ENCODE peak calls at places on chromosome 16, in five cellular contexts. C is renal cortical epithelial cell, B is right atrium auricular region, S is mucosa of descending colon, U is iPS DF 6.9. K is an unnamed sample.

GRCh38 chr16:68284847-68285246 is 20.5 kb downstream of the SLC7A6 start:
- DNase-seq in C (no peak), B (no peak), S (no peak), U (no peak), K (peak; percentile 77)

GRCh38 chr16:3065069-3065741 is at the start of gene IL32:
- DNase-seq in C (peak; percentile 87), B (peak; percentile 92), S (peak; percentile 80), U (no peak), K (no peak)

GRCh38 chr16:68416057-68417046 is 32.0 kb downstream of the SMPD3 start:
- DNase-seq in C (peak; percentile 30), B (no peak), S (peak; percentile 71), U (no peak), K (no peak)

GRCh38 chr16:2716101-2716885 is 3.7 kb downstream of the PRSS27 start:
- DNase-seq in C (no peak), B (no peak), S (no peak), U (no peak), K (no peak)

GRCh38 chr16:57985204-57986121 is 14.5 kb upstream of the CNGB1 start:
- DNase-seq in C (no peak), B (no peak), S (peak; percentile 41), U (no peak), K (no peak)

GRCh38 chr16:6122401-6122800 is 1024.8 kb upstream of the EEF2KMT start:
- DNase-seq in C (peak; percentile 59), B (no peak), S (no peak), U (no peak), K (no peak)

GRCh38 chr16:71846443-71846842 is 667 bp downstream of the ATXN1L start:
- DNase-seq in C (peak; percentile 22), B (no peak), S (no peak), U (no peak), K (no peak)

GRCh38 chr16:3612510-3613466 is 1.4 kb upstream of the SLX4 start:
- DNase-seq in C (no peak), B (no peak), S (no peak), U (no peak), K (no peak)

GRCh38 chr16:9630119-9630518 is 538.7 kb downstream of the HAPSTR1 start:
- DNase-seq in C (no peak), B (no peak), S (no peak), U (no peak), K (no peak)

GRCh38 chr16:64051826-64052225 is 1070.0 kb downstream of the CDH11 start:
- DNase-seq in C (peak; percentile 14), B (no peak), S (no peak), U (no peak), K (peak; percentile 5)

GRCh38 chr16:71894229-71894920 is 956 bp upstream of the IST1 start:
- DNase-seq in C (peak; percentile 40), B (peak; percentile 76), S (peak; percentile 56), U (no peak), K (peak; percentile 76)

GRCh38 chr16:25298165-25298872 is 40.7 kb upstream of the ZKSCAN2 start:
- DNase-seq in C (no peak), B (no peak), S (no peak), U (no peak), K (no peak)

GRCh38 chr16:89138513-89138795 is 33.1 kb upstream of the CDH15 start:
- DNase-seq in C (no peak), B (no peak), S (peak; percentile 12), U (no peak), K (no peak)

GRCh38 chr16:22098538-22099255 is 6.4 kb downstream of the VWA3A start:
- DNase-seq in C (peak; percentile 65), B (no peak), S (no peak), U (no peak), K (peak; percentile 19)

GRCh38 chr16:8528471-8528870 is 61.8 kb downstream of the TMEM114 start:
- DNase-seq in C (no peak), B (no peak), S (no peak), U (no peak), K (no peak)

GRCh38 chr16:30367349-30368009 is 2.8 kb downstream of the TBC1D10B start:
- DNase-seq in C (no peak), B (no peak), S (no peak), U (no peak), K (no peak)

GRCh38 chr16:11615756-11616447 is 29.2 kb upstream of the LITAF start:
- DNase-seq in C (no peak), B (no peak), S (no peak), U (peak; percentile 63), K (no peak)

GRCh38 chr16:28603381-28604185 is 6.3 kb downstream of the SULT1A1 start:
- DNase-seq in C (no peak), B (no peak), S (no peak), U (no peak), K (no peak)

GRCh38 chr16:67645397-67646121 is 615 bp downstream of the CARMIL2 start:
- DNase-seq in C (no peak), B (no peak), S (peak; percentile 54), U (no peak), K (no peak)

GRCh38 chr16:88768041-88768876 is 16.8 kb downstream of the PIEZO1 start:
- DNase-seq in C (peak; percentile 36), B (no peak), S (no peak), U (no peak), K (no peak)

GRCh38 chr16:89314357-89314756 is 96.9 kb downstream of the ZNF778 start:
- DNase-seq in C (no peak), B (no peak), S (no peak), U (no peak), K (no peak)

GRCh38 chr16:11356573-11357331 is 11.5 kb downstream of the RMI2 start:
- DNase-seq in C (no peak), B (no peak), S (peak; percentile 74), U (peak; percentile 55), K (peak; percentile 41)

GRCh38 chr16:27639588-27640276 is 89.8 kb downstream of the KATNIP start:
- DNase-seq in C (peak; percentile 49), B (no peak), S (no peak), U (peak; percentile 35), K (peak; percentile 26)

GRCh38 chr16:47046726-47047602 is 73.5 kb upstream of the DNAJA2 start:
- DNase-seq in C (no peak), B (no peak), S (no peak), U (no peak), K (peak; percentile 44)

GRCh38 chr16:65510850-65511249 is 389.0 kb upstream of the CDH11 start:
- DNase-seq in C (peak; percentile 26), B (no peak), S (no peak), U (no peak), K (no peak)

GRCh38 chr16:11497329-11497805 is 89.4 kb downstream of the LITAF start:
- DNase-seq in C (peak; percentile 81), B (peak; percentile 91), S (peak; percentile 84), U (no peak), K (no peak)

GRCh38 chr16:89633064-89633631 is 19.7 kb downstream of the DPEP1 start:
- DNase-seq in C (peak; percentile 80), B (no peak), S (no peak), U (no peak), K (no peak)

GRCh38 chr16:3904875-3905274 is 24.4 kb upstream of the CREBBP start:
- DNase-seq in C (peak; percentile 14), B (no peak), S (no peak), U (no peak), K (no peak)